ENCODE peak calls at places on chromosomes 11 and 22, in four cellular contexts. One of them, this sample, is unnamed.

GRCh38 chr11:47881145-47881544 is 33.0 kb upstream of the NUP160 start:
- DNase-seq in putamen: no peak
- DNase-seq in stimulated activated CD8-positive, alpha-beta memory T cell treated with anti-CD3 and anti-CD28 coated beads, Interleukin-4, amount 100 ng/mL, for 1 hour: no peak
- DNase-seq in IMR-90: no peak
- DNase-seq in this sample: no peak

GRCh38 chr11:127049486-127049885 is 48.9 kb upstream of the KIRREL3 start:
- DNase-seq in putamen: no peak
- DNase-seq in stimulated activated CD8-positive, alpha-beta memory T cell treated with anti-CD3 and anti-CD28 coated beads, Interleukin-4, amount 100 ng/mL, for 1 hour: no peak
- DNase-seq in IMR-90: no peak
- DNase-seq in this sample: no peak

GRCh38 chr11:82790723-82791487 is 57.2 kb upstream of the FAM181B start:
- DNase-seq in putamen: no peak
- DNase-seq in stimulated activated CD8-positive, alpha-beta memory T cell treated with anti-CD3 and anti-CD28 coated beads, Interleukin-4, amount 100 ng/mL, for 1 hour: no peak
- DNase-seq in IMR-90: no peak
- DNase-seq in this sample: no peak

GRCh38 chr22:37503850-37504249 is 15.4 kb downstream of the CARD10 start:
- DNase-seq in putamen: no peak
- DNase-seq in stimulated activated CD8-positive, alpha-beta memory T cell treated with anti-CD3 and anti-CD28 coated beads, Interleukin-4, amount 100 ng/mL, for 1 hour: no peak
- DNase-seq in IMR-90: no peak
- DNase-seq in this sample: no peak

GRCh38 chr11:116073854-116074837 is 569.9 kb upstream of the CADM1 start:
- DNase-seq in putamen: peak
- DNase-seq in stimulated activated CD8-positive, alpha-beta memory T cell treated with anti-CD3 and anti-CD28 coated beads, Interleukin-4, amount 100 ng/mL, for 1 hour: no peak
- DNase-seq in IMR-90: no peak
- DNase-seq in this sample: peak

GRCh38 chr11:126603486-126603885 is 248.0 kb downstream of the ST3GAL4 start:
- DNase-seq in putamen: no peak
- DNase-seq in stimulated activated CD8-positive, alpha-beta memory T cell treated with anti-CD3 and anti-CD28 coated beads, Interleukin-4, amount 100 ng/mL, for 1 hour: no peak
- DNase-seq in IMR-90: no peak
- DNase-seq in this sample: no peak

GRCh38 chr11:45684440-45684839 is 19.0 kb upstream of the CHST1 start:
- DNase-seq in putamen: no peak
- DNase-seq in stimulated activated CD8-positive, alpha-beta memory T cell treated with anti-CD3 and anti-CD28 coated beads, Interleukin-4, amount 100 ng/mL, for 1 hour: no peak
- DNase-seq in IMR-90: no peak
- DNase-seq in this sample: no peak

GRCh38 chr11:130212431-130212961 is 52.9 kb downstream of the ST14 start:
- DNase-seq in putamen: no peak
- DNase-seq in stimulated activated CD8-positive, alpha-beta memory T cell treated with anti-CD3 and anti-CD28 coated beads, Interleukin-4, amount 100 ng/mL, for 1 hour: no peak
- DNase-seq in IMR-90: no peak
- DNase-seq in this sample: peak

GRCh38 chr11:122099345-122100045 is 16.5 kb downstream of the BLID start:
- DNase-seq in putamen: peak
- DNase-seq in stimulated activated CD8-positive, alpha-beta memory T cell treated with anti-CD3 and anti-CD28 coated beads, Interleukin-4, amount 100 ng/mL, for 1 hour: no peak
- DNase-seq in IMR-90: peak
- DNase-seq in this sample: no peak

GRCh38 chr11:130726234-130726559 is 190.1 kb downstream of the SNX19 start:
- DNase-seq in putamen: no peak
- DNase-seq in stimulated activated CD8-positive, alpha-beta memory T cell treated with anti-CD3 and anti-CD28 coated beads, Interleukin-4, amount 100 ng/mL, for 1 hour: no peak
- DNase-seq in IMR-90: peak
- DNase-seq in this sample: no peak

GRCh38 chr11:117180661-117181585 is 2.4 kb downstream of the SIDT2 start:
- DNase-seq in putamen: peak
- DNase-seq in stimulated activated CD8-positive, alpha-beta memory T cell treated with anti-CD3 and anti-CD28 coated beads, Interleukin-4, amount 100 ng/mL, for 1 hour: no peak
- DNase-seq in IMR-90: peak
- DNase-seq in this sample: peak

GRCh38 chr11:113189909-113190667 is 124.3 kb upstream of the TTC12 start:
- DNase-seq in putamen: no peak
- DNase-seq in stimulated activated CD8-positive, alpha-beta memory T cell treated with anti-CD3 and anti-CD28 coated beads, Interleukin-4, amount 100 ng/mL, for 1 hour: no peak
- DNase-seq in IMR-90: no peak
- DNase-seq in this sample: no peak

GRCh38 chr11:70399681-70400112 is 1.4 kb downstream of the CTTN start:
- DNase-seq in putamen: peak
- DNase-seq in stimulated activated CD8-positive, alpha-beta memory T cell treated with anti-CD3 and anti-CD28 coated beads, Interleukin-4, amount 100 ng/mL, for 1 hour: no peak
- DNase-seq in IMR-90: peak
- DNase-seq in this sample: peak

GRCh38 chr11:6402561-6402981 is 12.3 kb downstream of the SMPD1 start:
- DNase-seq in putamen: no peak
- DNase-seq in stimulated activated CD8-positive, alpha-beta memory T cell treated with anti-CD3 and anti-CD28 coated beads, Interleukin-4, amount 100 ng/mL, for 1 hour: no peak
- DNase-seq in IMR-90: peak
- DNase-seq in this sample: no peak

GRCh38 chr22:24069721-24070120 is 58.6 kb downstream of the CABIN1 start:
- DNase-seq in putamen: no peak
- DNase-seq in stimulated activated CD8-positive, alpha-beta memory T cell treated with anti-CD3 and anti-CD28 coated beads, Interleukin-4, amount 100 ng/mL, for 1 hour: no peak
- DNase-seq in IMR-90: no peak
- DNase-seq in this sample: no peak

This sample was measured in head of caudate nucleus.